ENCODE peak calls at places on chromosomes 13 and 19, in four cellular contexts. L, Q, M and T are unnamed samples.

GRCh38 chr13:34172048-34172447 is 354.1 kb downstream of the RFC3 start:
- DNase-seq in L (no peak), Q (no peak), M (no peak), T (no peak)

GRCh38 chr19:46975918-46976782 is 43.5 kb upstream of the NPAS1 start:
- DNase-seq in L (no peak), Q (no peak), M (peak; percentile 89), T (peak; percentile 96)

GRCh38 chr13:42330991-42331390 is 59.0 kb downstream of the AKAP11 start:
- DNase-seq in L (no peak), Q (no peak), M (no peak), T (no peak)

GRCh38 chr19:19381007-19381926 is 24.2 kb upstream of the GATAD2A start:
- DNase-seq in L (no peak), Q (no peak), M (peak; percentile 61), T (no peak)

GRCh38 chr13:96821971-96822370 is 172.3 kb downstream of the OXGR1 start:
- DNase-seq in L (no peak), Q (no peak), M (no peak), T (no peak)

GRCh38 chr19:37551123-37551993 is 43.2 kb downstream of the ZNF571 start:
- DNase-seq in L (peak; percentile 69), Q (no peak), M (no peak), T (peak; percentile 70)

GRCh38 chr13:21546372-21546771 is 57.6 kb downstream of the MICU2 start:
- DNase-seq in L (no peak), Q (no peak), M (no peak), T (no peak)

GRCh38 chr13:79402679-79403078 is 3.4 kb downstream of the RBM26 start:
- DNase-seq in L (no peak), Q (no peak), M (no peak), T (no peak)

GRCh38 chr13:40406405-40407138 is 259.9 kb downstream of the FOXO1 start:
- DNase-seq in L (no peak), Q (no peak), M (no peak), T (peak; percentile 71)

GRCh38 chr19:4700573-4700970 is 23.1 kb downstream of the DPP9 start:
- DNase-seq in L (no peak), Q (no peak), M (no peak), T (no peak)

GRCh38 chr13:44132710-44133109 is 240.9 kb upstream of the SERP2 start:
- DNase-seq in L (no peak), Q (no peak), M (no peak), T (peak; percentile 37)

GRCh38 chr19:23867895-23868294 is 46.8 kb upstream of the ZNF726 start:
- DNase-seq in L (no peak), Q (no peak), M (peak; percentile 6), T (no peak)

GRCh38 chr19:51735759-51736449 is 12.1 kb upstream of the HAS1 start:
- DNase-seq in L (no peak), Q (no peak), M (no peak), T (peak; percentile 60)

GRCh38 chr19:1019980-1020867 is 699 bp downstream of the TMEM259 start:
- DNase-seq in L (no peak), Q (no peak), M (peak; percentile 40), T (no peak)

GRCh38 chr13:96075953-96076543 is 13.9 kb upstream of the HS6ST3 start:
- DNase-seq in L (no peak), Q (no peak), M (peak; percentile 6), T (peak; percentile 27)